ENCODE peak calls at places on chromosome 7, in five cellular contexts. W is activated CD4-positive, alpha-beta T cell treated with anti-CD3 and anti-CD28 coated beads, Interleukin-2, amount 50 U/mL, for 48 hours; Y is H9; N is GM23248; H is COLO829. Q is an unnamed sample.

GRCh38 chr7:85054306-85054705 is 132.6 kb downstream of the SEMA3D start:
- DNase-seq in W (no peak), Y (no peak), N (no peak), H (no peak), Q (peak)

GRCh38 chr7:33639552-33640197 is 265.7 kb upstream of the BMPER start:
- DNase-seq in W (no peak), Y (no peak), N (peak), H (no peak), Q (peak)

GRCh38 chr7:27170936-27171635 is 3.0 kb downstream of the HOXA10 start:
- DNase-seq in W (no peak), Y (peak), N (peak), H (no peak), Q (peak)

GRCh38 chr7:2470204-2471021 is 5.8 kb downstream of the GRIFIN start:
- DNase-seq in W (no peak), Y (no peak), N (no peak), H (no peak), Q (no peak)

GRCh38 chr7:102859799-102860125 is 53.0 kb upstream of the LRRC17 start:
- DNase-seq in W (no peak), Y (no peak), N (no peak), H (no peak), Q (no peak)

GRCh38 chr7:130365511-130366441 is 14.5 kb upstream of the CPA1 start:
- DNase-seq in W (no peak), Y (no peak), N (peak), H (no peak), Q (peak)

GRCh38 chr7:138890782-138891445 is 90.3 kb downstream of the KIAA1549 start:
- DNase-seq in W (no peak), Y (no peak), N (peak), H (no peak), Q (no peak)

GRCh38 chr7:127792528-127793342 is 140.7 kb downstream of the SND1 start:
- DNase-seq in W (peak), Y (peak), N (peak), H (no peak), Q (peak)

GRCh38 chr7:150406565-150407421 is 27.7 kb downstream of the ZNF775 start:
- DNase-seq in W (peak), Y (no peak), N (peak), H (no peak), Q (no peak)

GRCh38 chr7:149267733-149268132 is 5.7 kb downstream of the ZNF783 start:
- DNase-seq in W (no peak), Y (no peak), N (no peak), H (no peak), Q (no peak)

GRCh38 chr7:146503844-146504243 is 387.2 kb downstream of the CNTNAP2 start:
- DNase-seq in W (no peak), Y (no peak), N (no peak), H (no peak), Q (peak)

GRCh38 chr7:116240021-116240659 is 29.8 kb downstream of the TES start:
- DNase-seq in W (no peak), Y (no peak), N (no peak), H (no peak), Q (no peak)

GRCh38 chr7:34061175-34061574 is 155.8 kb downstream of the BMPER start:
- DNase-seq in W (no peak), Y (no peak), N (peak), H (no peak), Q (no peak)

GRCh38 chr7:152035807-152036206 is 10.3 kb downstream of the GALNT11 start:
- DNase-seq in W (no peak), Y (no peak), N (no peak), H (no peak), Q (no peak)

GRCh38 chr7:39951156-39951942 is 1.3 kb downstream of the CDK13 start:
- DNase-seq in W (peak), Y (peak), N (peak), H (no peak), Q (peak)

GRCh38 chr7:125599387-125599786 is 669.8 kb upstream of the POT1 start:
- DNase-seq in W (no peak), Y (no peak), N (no peak), H (no peak), Q (peak)

GRCh38 chr7:17709127-17709526 is 231.2 kb downstream of the SNX13 start:
- DNase-seq in W (no peak), Y (no peak), N (no peak), H (no peak), Q (no peak)

GRCh38 chr7:140231779-140232491 is 55.2 kb upstream of the KDM7A start:
- DNase-seq in W (no peak), Y (no peak), N (no peak), H (no peak), Q (no peak)

GRCh38 chr7:140726304-140726703 is 29.8 kb downstream of the NDUFB2 start:
- DNase-seq in W (no peak), Y (no peak), N (peak), H (peak), Q (peak)

GRCh38 chr7:151376218-151376902 is 33.5 kb downstream of the WDR86 start:
- DNase-seq in W (no peak), Y (no peak), N (no peak), H (no peak), Q (no peak)

GRCh38 chr7:151755131-151755787 is 121.7 kb downstream of the PRKAG2 start:
- DNase-seq in W (no peak), Y (peak), N (peak), H (no peak), Q (no peak)

GRCh38 chr7:112162161-112163020 is 43.8 kb downstream of the DOCK4 start:
- DNase-seq in W (no peak), Y (peak), N (no peak), H (peak), Q (peak)

GRCh38 chr7:5758753-5759330 is 22.6 kb downstream of the RNF216 start:
- DNase-seq in W (no peak), Y (no peak), N (no peak), H (no peak), Q (no peak)

GRCh38 chr7:110557-111232 is 81.7 kb upstream of the FAM20C start:
- DNase-seq in W (no peak), Y (no peak), N (no peak), H (no peak), Q (no peak)

GRCh38 chr7:142385528-142386340 is 127.9 kb upstream of the PRSS58 start:
- DNase-seq in W (peak), Y (peak), N (peak), H (peak), Q (peak)

GRCh38 chr7:105097619-105098018 is 83.6 kb downstream of the KMT2E start:
- DNase-seq in W (no peak), Y (no peak), N (peak), H (peak), Q (no peak)

GRCh38 chr7:95700917-95701316 is 71.4 kb upstream of the DYNC1I1 start:
- DNase-seq in W (no peak), Y (no peak), N (no peak), H (no peak), Q (no peak)

Q was measured in mesendoderm.